ENCODE peak calls at places on chromosomes 6 and 20, in six cellular contexts. O is heart left ventricle, S is A549, E is tibial nerve, Y is body of pancreas, D is AG09309. Z is an unnamed sample.

GRCh38 chr20:43746344-43747137 is 19.7 kb upstream of the GTSF1L start:
- DNase-seq in O (no peak), S (no peak), E (no peak), Y (no peak), D (no peak), Z (no peak)

GRCh38 chr20:25291432-25292133 is 43.7 kb downstream of the PYGB start:
- DNase-seq in O (peak; percentile 55), S (no peak), E (no peak), Y (no peak), D (no peak), Z (no peak)

GRCh38 chr6:33199687-33200233 is 705 bp downstream of the RXRB start:
- DNase-seq in O (peak; percentile 80), S (peak; percentile 53), E (no peak), Y (peak; percentile 84), D (no peak), Z (no peak)

GRCh38 chr20:62202083-62202395 is 18.0 kb downstream of the HRH3 start:
- DNase-seq in O (peak; percentile 12), S (no peak), E (no peak), Y (no peak), D (no peak), Z (no peak)

GRCh38 chr6:84422380-84422968 is 195.0 kb upstream of the CEP162 start:
- DNase-seq in O (peak; percentile 48), S (peak; percentile 18), E (peak; percentile 65), Y (peak; percentile 23), D (no peak), Z (peak; percentile 76)

GRCh38 chr20:1336699-1337387 is 7.9 kb upstream of the SDCBP2 start:
- DNase-seq in O (peak; percentile 90), S (no peak), E (no peak), Y (peak; percentile 65), D (no peak), Z (no peak)

GRCh38 chr6:34587325-34587724 is 31.2 kb upstream of the SPDEF start:
- DNase-seq in O (no peak), S (no peak), E (no peak), Y (no peak), D (no peak), Z (no peak)

GRCh38 chr6:3773696-3774298 is 22.3 kb upstream of the PXDC1 start:
- DNase-seq in O (no peak), S (no peak), E (peak; percentile 83), Y (peak; percentile 62), D (no peak), Z (no peak)

GRCh38 chr6:18431581-18431980 is 44.4 kb downstream of the RNF144B start:
- DNase-seq in O (no peak), S (no peak), E (no peak), Y (no peak), D (no peak), Z (no peak)

GRCh38 chr20:57047281-57048026 is 219.0 kb downstream of the BMP7 start:
- DNase-seq in O (no peak), S (peak; percentile 86), E (no peak), Y (no peak), D (no peak), Z (no peak)

GRCh38 chr6:98957440-98957839 is 9.7 kb upstream of the FBXL4 start:
- DNase-seq in O (no peak), S (no peak), E (no peak), Y (no peak), D (no peak), Z (no peak)

GRCh38 chr6:44309092-44309491 is 4.1 kb downstream of the AARS2 start:
- DNase-seq in O (peak; percentile 77), S (no peak), E (no peak), Y (no peak), D (no peak), Z (no peak)

GRCh38 chr6:20402181-20403079 is 751 bp downstream of the E2F3 start:
- DNase-seq in O (peak; percentile 55), S (peak; percentile 42), E (peak; percentile 47), Y (peak; percentile 41), D (no peak), Z (peak; percentile 46)

GRCh38 chr6:86937219-86938079 is at the start of gene HTR1E:
- DNase-seq in O (peak; percentile 23), S (peak; percentile 15), E (peak; percentile 11), Y (peak; percentile 82), D (no peak), Z (peak; percentile 71)

GRCh38 chr6:128511518-128511917 is 8.9 kb downstream of the PTPRK start:
- DNase-seq in O (no peak), S (peak; percentile 43), E (no peak), Y (no peak), D (no peak), Z (no peak)

GRCh38 chr20:33275871-33276270 is 7.1 kb upstream of the BPIFB1 start:
- DNase-seq in O (no peak), S (no peak), E (no peak), Y (no peak), D (no peak), Z (no peak)

GRCh38 chr20:49768204-49769124 is 44.2 kb upstream of the SLC9A8 start:
- DNase-seq in O (peak; percentile 69), S (peak; percentile 66), E (peak; percentile 81), Y (peak; percentile 63), D (peak; percentile 87), Z (no peak)

GRCh38 chr20:38172344-38172743 is 7.3 kb upstream of the TGM2 start:
- DNase-seq in O (no peak), S (peak; percentile 38), E (no peak), Y (no peak), D (no peak), Z (no peak)
- TF ChIP-seq CTCF in O (peak; percentile 19), S (peak; percentile 34), E (no peak), Y (no peak), D (peak; percentile 33), Z (no peak)

GRCh38 chr6:158496700-158497099 is 63.2 kb upstream of the TMEM181 start:
- DNase-seq in O (no peak), S (no peak), E (no peak), Y (peak; percentile 39), D (no peak), Z (no peak)
- TF ChIP-seq CTCF in O (no peak), S (no peak), E (no peak), Y (no peak), D (no peak), Z (no peak)

GRCh38 chr6:46674410-46674809 is 13.3 kb upstream of the TDRD6 start:
- DNase-seq in O (no peak), S (no peak), E (no peak), Y (no peak), D (no peak), Z (no peak)

GRCh38 chr6:46676604-46677313 is 10.9 kb upstream of the TDRD6 start:
- DNase-seq in O (no peak), S (no peak), E (no peak), Y (no peak), D (no peak), Z (no peak)

DNA sequence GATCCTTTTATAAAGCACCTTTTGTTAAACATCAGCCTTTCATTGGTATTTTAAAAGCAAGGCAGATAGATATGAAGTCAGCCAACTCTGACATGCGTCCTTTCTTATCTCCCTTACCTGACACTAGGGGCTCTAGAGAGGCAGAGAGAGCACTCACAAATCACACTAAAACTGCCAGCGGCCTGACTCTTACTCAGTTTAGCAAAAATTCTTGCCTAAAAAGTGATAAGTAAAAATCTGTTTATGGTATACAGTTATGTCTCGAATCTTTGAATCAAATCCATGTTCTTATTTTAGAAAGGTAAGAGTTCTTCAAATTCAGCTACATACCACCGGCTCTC is 10.4 kb upstream of the TDRD6 start:
- DNase-seq in O (no peak), S (peak; percentile 9), E (no peak), Y (no peak), D (no peak), Z (no peak)
- TF ChIP-seq CTCF in O (no peak), S (no peak), E (no peak), Y (peak; percentile 6), D (peak; percentile 6), Z (peak; percentile 57)

DNA sequence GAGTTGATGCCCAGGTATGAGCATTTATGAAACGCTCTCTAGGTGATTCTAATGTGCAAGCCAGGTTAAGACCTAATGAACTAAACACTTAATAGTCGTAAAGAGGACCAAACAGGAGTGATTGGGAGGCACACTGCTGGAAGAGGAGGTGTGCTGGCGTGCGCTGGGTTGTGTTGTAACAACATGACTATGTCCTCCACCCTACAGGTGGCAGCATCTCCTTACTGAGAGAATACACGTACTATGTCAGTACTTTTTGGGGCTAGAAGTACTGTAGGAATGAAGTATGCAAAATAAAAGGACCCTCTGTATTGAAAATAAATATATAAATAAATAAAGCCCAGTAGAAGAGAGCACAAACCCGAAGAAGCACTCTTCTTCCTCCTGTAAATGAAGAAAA is 11.9 kb downstream of the C6orf89 start:
- DNase-seq in O (no peak), S (no peak), E (peak; percentile 41), Y (no peak), D (no peak), Z (no peak)
- TF ChIP-seq CTCF in O (peak; percentile 42), S (no peak), E (no peak), Y (peak; percentile 22), D (peak; percentile 35), Z (no peak)

DNA sequence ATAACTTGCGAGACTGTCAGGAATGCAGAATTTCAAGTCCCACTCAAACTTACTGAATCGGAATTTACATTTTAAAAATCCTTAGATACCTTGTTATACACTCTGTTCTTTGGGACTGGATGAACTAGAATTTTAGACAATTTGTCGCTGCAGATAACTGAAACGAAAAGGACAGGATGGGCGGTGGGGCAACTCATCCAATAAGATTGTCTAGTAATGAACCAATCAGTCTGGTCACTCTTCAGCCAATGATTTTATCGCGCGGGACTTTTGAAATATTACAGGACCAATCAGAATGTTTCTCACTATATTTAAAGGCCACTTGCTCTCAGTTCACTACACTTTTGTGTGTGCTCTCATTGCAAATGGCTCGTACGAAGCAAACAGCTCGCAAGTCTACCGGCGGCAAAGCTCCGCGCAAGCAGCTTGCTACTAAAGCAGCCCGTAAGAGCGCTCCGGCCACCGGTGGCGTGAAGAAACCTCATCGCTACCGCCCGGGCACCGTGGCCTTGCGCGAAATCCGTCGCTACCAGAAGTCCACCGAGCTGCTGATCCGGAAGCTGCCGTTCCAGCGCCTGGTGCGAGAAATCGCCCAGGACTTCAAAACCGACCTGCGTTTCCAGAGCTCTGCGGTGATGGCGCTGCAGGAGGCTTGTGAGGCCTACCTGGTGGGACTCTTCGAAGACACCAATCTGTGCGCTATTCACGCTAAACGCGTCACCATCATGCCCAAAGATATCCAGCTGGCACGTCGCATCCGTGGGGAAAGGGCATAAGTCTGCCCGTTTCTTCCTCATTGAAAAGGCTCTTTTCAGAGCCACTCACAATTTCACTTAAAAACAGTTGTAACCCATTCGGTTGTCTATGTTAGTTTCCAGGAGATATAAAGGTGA is 41.9 kb upstream of the HFE start:
- DNase-seq in O (peak; percentile 75), S (peak; percentile 55), E (peak; percentile 99), Y (peak; percentile 84), D (peak; percentile 81), Z (no peak)
- TF ChIP-seq CTCF in O (no peak), S (no peak), E (no peak), Y (peak; percentile 3), D (no peak), Z (no peak)

DNA sequence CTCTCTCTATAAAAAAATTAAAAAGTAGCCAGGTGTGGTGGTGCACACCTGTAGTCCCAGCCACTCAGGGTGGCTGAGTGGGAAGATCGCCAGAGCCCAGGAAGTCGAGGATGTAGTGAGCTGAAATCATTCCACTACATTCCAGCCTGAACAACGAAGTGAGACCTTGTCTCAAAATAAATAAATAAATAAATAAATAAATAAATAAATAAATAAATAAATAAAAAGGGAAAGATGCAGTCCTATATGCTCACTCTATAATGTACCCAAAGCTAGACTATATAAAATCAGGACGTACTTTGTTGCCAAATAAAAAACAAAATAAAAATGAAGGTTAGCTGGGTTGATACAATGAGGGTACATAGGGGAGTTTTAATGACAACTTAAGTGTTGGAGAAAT is 26.1 kb upstream of the NHSL1 start:
- DNase-seq in O (no peak), S (no peak), E (no peak), Y (no peak), D (no peak), Z (no peak)
- TF ChIP-seq CTCF in O (no peak), S (no peak), E (no peak), Y (no peak), D (no peak), Z (no peak)